ENCODE peak calls at places on chromosomes 13 and 19, in five cellular contexts. Q is PC-3, U is heart right ventricle, Y is thoracic aorta, J is tibial nerve. C is an unnamed sample.

GRCh38 chr13:33025220-33025744 is 9.1 kb downstream of the KL start:
- DNase-seq in Y (no peak), J (no peak), U (no peak), Q (no peak), C (no peak)

GRCh38 chr13:101453784-101454201 is 1.3 kb downstream of the ITGBL1 start:
- DNase-seq in U (no peak), Q (peak; percentile 81), Y (no peak), J (no peak), C (no peak)

GRCh38 chr13:33119886-33120543 is 103.8 kb downstream of the KL start:
- DNase-seq in Y (no peak), Q (peak; percentile 96), U (no peak), J (no peak), C (no peak)

GRCh38 chr13:87035538-87035937 is 635.6 kb upstream of the SLITRK5 start:
- DNase-seq in Q (no peak), J (no peak), Y (no peak), U (no peak), C (no peak)

GRCh38 chr13:30338331-30338851 is 31.0 kb upstream of the KATNAL1 start:
- DNase-seq in Q (peak; percentile 80), U (no peak), J (no peak), Y (no peak), C (no peak)

GRCh38 chr19:18379803-18380747 is 5.9 kb upstream of the GDF15 start:
- DNase-seq in Y (peak; percentile 86), Q (peak; percentile 94), U (peak; percentile 89), J (peak; percentile 96), C (peak; percentile 94)

GRCh38 chr13:54356849-54357248 is 1328.2 kb downstream of the OLFM4 start:
- DNase-seq in Y (no peak), U (no peak), J (no peak), Q (no peak), C (no peak)

GRCh38 chr13:96223231-96223630 is 133.3 kb downstream of the HS6ST3 start:
- DNase-seq in Y (no peak), Q (no peak), U (peak; percentile 49), J (no peak), C (no peak)

GRCh38 chr19:20964798-20965197 is 41.7 kb downstream of the ZNF85 start:
- DNase-seq in Q (no peak), Y (no peak), J (no peak), U (no peak), C (no peak)

GRCh38 chr13:40445557-40445990 is 220.9 kb downstream of the FOXO1 start:
- DNase-seq in Y (no peak), Q (peak; percentile 74), J (peak; percentile 25), U (peak; percentile 72), C (peak; percentile 36)

GRCh38 chr19:54160182-54160811 is 776 bp upstream of the LENG1 start:
- DNase-seq in J (no peak), U (no peak), Y (no peak), Q (peak; percentile 43), C (no peak)

GRCh38 chr19:38785187-38785699 is 3.8 kb upstream of the LGALS7B start:
- DNase-seq in Q (no peak), U (no peak), Y (no peak), J (no peak), C (no peak)

GRCh38 chr13:90706631-90707030 is 640.9 kb upstream of the MIR17HG start:
- DNase-seq in Y (no peak), Q (no peak), J (no peak), U (no peak), C (no peak)

GRCh38 chr19:609001-609340 is 19.3 kb downstream of the HCN2 start:
- DNase-seq in U (no peak), Q (peak; percentile 8), Y (no peak), J (peak; percentile 17), C (peak; percentile 45)

GRCh38 chr13:37651371-37651770 is 52.8 kb upstream of the POSTN start:
- DNase-seq in Y (no peak), Q (no peak), U (no peak), J (no peak), C (no peak)

GRCh38 chr19:17673937-17674799 is 14.0 kb downstream of the UNC13A start:
- DNase-seq in Q (no peak), J (no peak), U (no peak), Y (no peak), C (no peak)

GRCh38 chr19:16585808-16586476 is 13.7 kb upstream of the SLC35E1 start:
- DNase-seq in U (no peak), Q (no peak), J (no peak), Y (no peak), C (no peak)

GRCh38 chr19:16586477-16586871 is 14.3 kb upstream of the SLC35E1 start:
- DNase-seq in U (no peak), Q (no peak), J (no peak), Y (no peak), C (no peak)

GRCh38 chr19:16588089-16588823 is 16.0 kb upstream of the SLC35E1 start:
- DNase-seq in Y (no peak), Q (no peak), U (no peak), J (no peak), C (no peak)

GRCh38 chr19:16588824-16589577 is 16.8 kb upstream of the SLC35E1 start:
- DNase-seq in J (no peak), U (no peak), Q (no peak), Y (no peak), C (no peak)

DNA sequence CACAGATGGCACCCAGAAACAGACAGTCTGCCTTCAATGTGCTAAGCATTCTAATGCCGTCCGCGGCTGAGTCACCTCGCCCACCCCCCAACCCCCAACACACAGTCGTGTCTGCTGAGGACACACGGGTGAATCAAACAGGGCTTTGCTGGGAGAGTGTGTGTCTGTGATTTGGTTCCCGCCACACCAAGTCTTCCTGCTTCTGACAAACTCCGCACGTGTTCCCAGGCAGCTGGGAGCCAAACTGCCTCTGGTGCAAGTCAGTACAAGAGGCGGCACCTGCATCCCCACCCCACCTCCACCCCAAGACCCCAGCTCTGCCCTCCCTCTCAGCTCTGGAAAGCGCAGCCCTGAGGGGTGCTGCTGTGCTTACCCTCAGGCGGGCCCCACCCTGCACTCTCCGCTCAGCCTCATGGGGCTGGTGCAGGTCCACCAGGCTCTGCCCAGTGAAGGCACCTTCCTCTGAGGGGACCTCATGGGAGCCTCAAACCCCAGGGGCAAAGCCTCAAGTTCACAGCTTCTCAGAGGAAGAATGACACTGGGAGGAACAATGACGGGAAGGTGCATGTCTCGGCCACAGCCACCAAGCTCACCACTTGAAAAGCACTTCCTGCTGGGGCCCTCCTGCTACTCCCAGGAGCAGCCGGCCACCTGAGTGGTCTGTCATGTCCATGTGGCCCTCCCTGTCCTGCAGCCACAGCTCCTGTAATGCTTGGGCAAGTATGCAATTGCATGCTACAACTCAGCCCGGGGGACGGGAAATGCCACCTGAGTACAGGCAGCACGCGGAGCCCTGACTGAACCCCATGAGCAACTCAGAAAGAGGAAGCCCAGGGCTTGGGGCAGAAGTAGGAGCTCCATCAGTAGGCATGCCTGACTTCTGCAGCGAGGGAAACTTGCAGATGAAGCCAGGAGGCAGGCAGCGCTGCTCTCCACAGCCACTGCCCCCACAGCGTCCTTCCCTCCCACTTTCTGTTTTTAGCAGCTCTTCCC is 15.1 kb upstream of the SLC35E1 start:
- DNase-seq in U (no peak), Q (no peak), Y (no peak), J (peak; percentile 36), C (no peak)
- H3K4me3 ChIP-seq in U (no peak overlapping the region), Q (no peak overlapping the region), Y (peak overlapping the region; percentile 54), J (no peak overlapping the region), C (peak overlapping the region; percentile 28)

DNA sequence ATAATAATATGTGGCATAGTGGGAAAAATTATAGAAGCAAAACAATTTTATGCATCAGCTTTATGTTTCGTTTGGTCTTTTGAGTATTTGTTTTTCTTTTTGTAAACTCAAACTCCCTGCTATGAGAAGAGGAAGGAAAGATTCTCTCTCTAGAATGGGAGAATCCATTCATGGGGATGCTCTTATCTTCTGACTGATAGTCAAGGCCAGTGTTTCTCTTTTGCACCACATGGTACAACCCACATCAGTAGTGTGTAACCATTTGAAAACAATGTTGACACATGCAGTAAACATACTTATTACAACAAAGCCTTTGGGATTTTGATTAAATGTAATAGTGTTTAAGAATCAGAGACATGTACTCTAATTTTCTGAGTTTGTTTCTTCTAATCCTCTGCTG is 490.5 kb downstream of the MYO16 start:
- DNase-seq in Y (no peak), J (no peak), Q (no peak), U (no peak), C (no peak)
- H3K27ac ChIP-seq in Y (no peak overlapping the region), J (no peak overlapping the region), Q (no peak overlapping the region), U (no peak overlapping the region), C (no peak overlapping the region)

GRCh38 chr19:45821103-45821521 is 6.0 kb upstream of the RSPH6A start:
- DNase-seq in J (no peak), Y (no peak), Q (no peak), U (no peak), C (no peak)
- H3K36me3 ChIP-seq in J (peaks cover 4% of the 10 kb centered on the region), Y (peaks cover 39% of the 10 kb centered on the region), Q (no peaks in the 10 kb centered on the region), U (peaks cover 60% of the 10 kb centered on the region), C (peaks cover 77% of the 10 kb centered on the region)

DNA sequence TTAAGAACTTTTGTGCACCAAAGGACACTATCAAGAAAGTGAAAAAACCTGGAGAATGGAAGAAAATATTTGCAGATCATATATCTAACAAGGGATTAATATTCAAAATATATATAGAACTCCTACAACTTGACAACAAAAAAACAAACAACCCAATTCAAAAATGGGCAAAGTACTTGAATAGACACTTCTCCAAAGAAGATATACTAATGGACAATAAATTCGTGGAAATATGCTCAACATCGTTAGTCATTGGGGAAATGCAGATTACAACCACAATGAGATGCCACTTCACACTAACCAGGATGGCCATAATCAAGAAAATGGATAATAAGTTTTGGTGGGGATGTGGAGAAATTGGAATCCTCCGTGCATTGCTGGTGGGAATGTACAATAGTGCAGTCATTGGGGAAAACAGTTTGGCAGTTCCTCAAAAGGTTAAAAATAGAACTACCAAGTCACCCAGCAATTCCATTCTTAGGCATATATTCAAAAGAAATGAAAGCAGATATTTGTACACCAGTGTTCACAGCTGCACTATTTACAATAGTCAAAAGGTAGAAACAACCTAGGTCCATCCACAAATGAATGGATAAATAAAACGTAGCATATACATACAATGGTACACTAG is 2.2 kb upstream of the LSR start:
- DNase-seq in Y (no peak), Q (no peak), J (no peak), U (no peak), C (no peak)
- H3K4me3 ChIP-seq in Y (no peak overlapping the region), Q (no peak overlapping the region), J (no peak overlapping the region), U (no peak overlapping the region), C (no peak overlapping the region)